ENCODE peak calls at places on chromosomes 5 and 9, in four cellular contexts. One of them, this sample, is unnamed.

GRCh38 chr5:81513982-81514381 is 120.0 kb upstream of the ACOT12 start:
- DNase-seq in K562: no peak
- DNase-seq in HepG2: no peak
- DNase-seq in GM12878: no peak
- DNase-seq in this sample: no peak

GRCh38 chr5:141732417-141732816 is 50.4 kb upstream of the ARAP3 start:
- DNase-seq in K562: no peak
- DNase-seq in GM12878: no peak
- DNase-seq in HepG2: no peak
- DNase-seq in this sample: no peak

GRCh38 chr5:144024601-144025000 is 145.9 kb downstream of the YIPF5 start:
- DNase-seq in GM12878: no peak
- DNase-seq in K562: no peak
- DNase-seq in HepG2: no peak
- DNase-seq in this sample: no peak

GRCh38 chr9:134301387-134302129 is 24.7 kb upstream of the RXRA start:
- DNase-seq in K562: no peak
- DNase-seq in GM12878: peak
- DNase-seq in HepG2: no peak
- DNase-seq in this sample: no peak

GRCh38 chr5:145982572-145983314 is 46.4 kb downstream of the SH3RF2 start:
- DNase-seq in K562: no peak
- DNase-seq in HepG2: no peak
- DNase-seq in GM12878: no peak
- DNase-seq in this sample: no peak

GRCh38 chr5:120252839-120253238 is 211.3 kb upstream of the PRR16 start:
- DNase-seq in GM12878: no peak
- DNase-seq in HepG2: no peak
- DNase-seq in K562: no peak
- DNase-seq in this sample: no peak

GRCh38 chr5:84411832-84412605 is 27.3 kb upstream of the EDIL3 start:
- DNase-seq in HepG2: no peak
- DNase-seq in GM12878: no peak
- DNase-seq in K562: no peak
- DNase-seq in this sample: no peak

GRCh38 chr5:4976918-4977317 is 163.2 kb upstream of the ADAMTS16 start:
- DNase-seq in HepG2: no peak
- DNase-seq in K562: no peak
- DNase-seq in GM12878: no peak
- DNase-seq in this sample: no peak

GRCh38 chr5:111512026-111512405 is 319 bp downstream of the STARD4 start:
- DNase-seq in GM12878: no peak
- DNase-seq in HepG2: peak
- DNase-seq in K562: no peak
- DNase-seq in this sample: peak

GRCh38 chr5:80190960-80191359 is 64.9 kb downstream of the SERINC5 start:
- DNase-seq in GM12878: peak
- DNase-seq in HepG2: no peak
- DNase-seq in K562: no peak
- DNase-seq in this sample: no peak

GRCh38 chr5:124264499-124264898 is 481.9 kb downstream of the ZNF608 start:
- DNase-seq in HepG2: no peak
- DNase-seq in GM12878: no peak
- DNase-seq in K562: no peak
- DNase-seq in this sample: no peak

GRCh38 chr5:177513500-177513899 is 3.3 kb downstream of the DDX41 start:
- DNase-seq in HepG2: no peak
- DNase-seq in K562: no peak
- DNase-seq in GM12878: no peak
- DNase-seq in this sample: no peak
- TF ChIP-seq CBFB in HepG2: no peak
- TF ChIP-seq CBFB in K562: no peak
- TF ChIP-seq CBFB in GM12878: no peak
- TF ChIP-seq CBFB in this sample: no peak

DNA sequence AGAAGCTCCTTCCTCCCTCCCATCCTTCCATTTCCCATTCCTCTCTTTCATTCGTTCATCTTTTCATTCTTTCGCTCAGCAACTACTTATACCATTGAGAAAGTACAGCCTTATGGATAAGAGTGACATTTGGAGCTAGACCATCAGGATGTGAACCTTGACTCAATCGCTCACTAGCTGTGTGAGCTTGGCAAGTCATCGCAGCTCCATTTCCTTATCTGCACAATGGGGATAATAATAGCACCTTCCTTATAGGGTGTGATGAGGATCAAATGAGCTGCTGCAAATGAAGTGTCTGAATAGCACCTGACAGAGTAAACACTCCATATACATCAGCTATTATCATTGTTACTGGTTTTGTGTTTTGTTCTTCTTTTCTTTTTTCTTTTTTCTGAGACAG is 28.1 kb upstream of the SYNPO start:
- DNase-seq in GM12878: no peak
- DNase-seq in K562: no peak
- DNase-seq in HepG2: no peak
- DNase-seq in this sample: no peak
- TF ChIP-seq CBFB in GM12878: no peak
- TF ChIP-seq CBFB in K562: no peak
- TF ChIP-seq CBFB in HepG2: no peak
- TF ChIP-seq CBFB in this sample: no peak

GRCh38 chr9:16642421-16643109 is 227.9 kb downstream of the BNC2 start:
- DNase-seq in HepG2: no peak
- DNase-seq in GM12878: no peak
- DNase-seq in K562: no peak
- DNase-seq in this sample: no peak

GRCh38 chr9:16637218-16637617 is 233.3 kb downstream of the BNC2 start:
- DNase-seq in GM12878: no peak
- DNase-seq in HepG2: no peak
- DNase-seq in K562: no peak
- DNase-seq in this sample: no peak

GRCh38 chr9:16639644-16640043 is 230.8 kb downstream of the BNC2 start:
- DNase-seq in K562: no peak
- DNase-seq in HepG2: no peak
- DNase-seq in GM12878: no peak
- DNase-seq in this sample: no peak

GRCh38 chr9:16637938-16638337 is 232.5 kb downstream of the BNC2 start:
- DNase-seq in HepG2: no peak
- DNase-seq in K562: no peak
- DNase-seq in GM12878: no peak
- DNase-seq in this sample: no peak

GRCh38 chr9:16640649-16641048 is 229.8 kb downstream of the BNC2 start:
- DNase-seq in HepG2: no peak
- DNase-seq in GM12878: no peak
- DNase-seq in K562: no peak
- DNase-seq in this sample: peak
- TF ChIP-seq CBFB in HepG2: no peak
- TF ChIP-seq CBFB in GM12878: no peak
- TF ChIP-seq CBFB in K562: no peak
- TF ChIP-seq CBFB in this sample: no peak

DNA sequence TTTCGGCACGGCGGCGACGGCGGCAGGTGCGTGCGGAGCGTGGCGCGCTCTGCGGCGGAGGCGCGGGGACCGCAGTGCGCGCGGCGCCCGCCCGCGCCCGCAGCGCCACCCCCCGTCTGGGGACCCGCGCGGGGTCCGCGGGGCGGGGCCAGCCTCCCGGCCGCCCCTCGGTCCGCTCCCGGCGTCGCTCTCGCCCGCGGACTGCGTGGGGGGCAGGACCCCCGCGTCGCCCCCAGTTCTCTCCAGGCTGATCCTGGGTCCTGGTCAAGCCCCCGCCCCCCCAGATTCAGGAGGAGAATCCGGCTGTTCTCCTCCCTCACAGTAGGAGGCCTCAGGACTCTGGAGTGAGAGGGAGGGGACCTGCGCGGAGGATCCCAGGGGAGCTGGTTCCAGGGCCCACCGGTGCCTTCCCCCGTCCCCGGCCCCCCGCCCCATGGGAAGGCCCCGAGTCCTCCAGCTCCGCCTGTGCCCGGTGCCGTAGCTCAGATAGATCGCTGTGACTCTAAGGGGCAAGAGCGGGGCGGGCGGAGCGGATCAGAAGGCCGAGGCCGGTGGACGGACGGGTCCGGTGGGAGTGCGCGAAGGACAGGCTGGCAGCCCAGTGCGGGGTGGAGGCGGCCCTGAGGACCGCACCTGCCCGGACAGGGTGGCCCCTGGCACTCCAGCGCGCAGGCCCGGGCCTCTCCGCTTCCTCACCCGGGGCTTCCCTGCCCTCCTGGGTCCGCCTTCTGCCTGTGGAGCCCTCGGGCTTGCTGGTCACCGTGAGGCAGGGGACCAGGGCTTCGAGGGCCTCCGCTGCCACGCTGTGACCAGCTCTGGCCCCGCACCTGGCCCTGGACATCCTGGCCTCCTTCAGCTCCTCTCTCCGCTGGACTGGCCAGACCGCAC is at the start of gene RNF208:
- DNase-seq in HepG2: no peak
- DNase-seq in K562: no peak
- DNase-seq in GM12878: no peak
- DNase-seq in this sample: peak
- TF ChIP-seq CBFB in HepG2: peak
- TF ChIP-seq CBFB in K562: no peak
- TF ChIP-seq CBFB in GM12878: no peak
- TF ChIP-seq CBFB in this sample: no peak

DNA sequence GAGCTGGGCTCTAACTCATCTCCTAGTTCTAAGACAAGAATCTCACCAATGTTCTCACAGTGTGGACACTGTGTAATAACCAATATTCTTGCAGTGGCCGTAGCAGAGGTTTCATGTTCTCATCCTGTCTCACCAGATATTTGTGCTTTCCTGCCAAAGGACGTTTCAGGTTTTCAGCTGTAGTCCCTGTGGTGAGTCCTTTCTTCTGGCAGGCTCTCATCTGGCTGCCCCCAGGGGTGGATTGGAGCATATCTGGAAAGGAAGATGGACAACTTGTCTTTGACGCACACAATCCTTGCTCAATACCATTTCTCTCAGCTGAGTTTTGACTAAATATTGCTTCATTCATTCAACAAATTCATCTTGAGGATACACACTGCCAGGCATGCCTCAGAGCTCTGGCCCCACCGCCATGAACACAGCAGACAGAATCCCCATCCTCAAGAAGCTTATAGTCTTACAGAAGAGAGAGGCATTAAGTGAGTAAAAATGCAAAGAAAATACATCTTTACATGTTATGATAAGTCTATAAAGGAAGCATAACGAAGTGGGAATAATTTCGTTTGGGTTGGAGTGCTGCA is 33.8 kb upstream of the NEURL1B start:
- DNase-seq in HepG2: no peak
- DNase-seq in K562: no peak
- DNase-seq in GM12878: no peak
- DNase-seq in this sample: no peak
- TF ChIP-seq CBFB in HepG2: no peak
- TF ChIP-seq CBFB in K562: no peak
- TF ChIP-seq CBFB in GM12878: no peak
- TF ChIP-seq CBFB in this sample: no peak